ENCODE peak calls at places on chromosomes 7 and 10, in four cellular contexts. W is A549, Q is uterus, A is K562. I is an unnamed sample.

GRCh38 chr7:151174246-151175046 is 7.0 kb upstream of the GBX1 start:
- DNase-seq in Q (no peak), W (no peak), A (no peak), I (no peak)

GRCh38 chr7:49631071-49631826 is 142.2 kb upstream of the VWC2 start:
- DNase-seq in W (no peak), A (no peak), Q (no peak), I (no peak)

GRCh38 chr7:47188653-47189315 is 393.1 kb downstream of the TNS3 start:
- DNase-seq in A (peak), Q (no peak), W (no peak), I (no peak)

GRCh38 chr7:138669364-138669763 is 31.8 kb downstream of the SVOPL start:
- DNase-seq in W (no peak), Q (no peak), A (no peak), I (no peak)

GRCh38 chr7:113331155-113331898 is 213.0 kb upstream of the SMIM30 start:
- DNase-seq in A (peak), W (no peak), Q (peak), I (no peak)

GRCh38 chr10:408223-408622 is 273.0 kb downstream of the ZMYND11 start:
- DNase-seq in A (no peak), Q (no peak), W (no peak), I (no peak)

GRCh38 chr7:70360557-70360956 is 762.3 kb downstream of the AUTS2 start:
- DNase-seq in W (no peak), Q (no peak), A (no peak), I (peak)

GRCh38 chr10:110487411-110488123 is 10.1 kb upstream of the DUSP5 start:
- DNase-seq in W (peak), A (no peak), Q (no peak), I (no peak)

GRCh38 chr10:132129431-132129830 is 57.3 kb upstream of the DPYSL4 start:
- DNase-seq in A (no peak), Q (no peak), W (no peak), I (no peak)

GRCh38 chr10:73218466-73219191 is 28.4 kb downstream of the DNAJC9 start:
- DNase-seq in A (peak), Q (no peak), W (peak), I (no peak)

GRCh38 chr7:2979276-2979675 is 64.4 kb downstream of the CARD11 start:
- DNase-seq in A (no peak), Q (no peak), W (no peak), I (no peak)

GRCh38 chr10:11758527-11759236 is 16.5 kb downstream of the ECHDC3 start:
- DNase-seq in Q (no peak), A (no peak), W (no peak), I (no peak)

GRCh38 chr7:101315336-101315735 is 6.3 kb downstream of the IFT22 start:
- DNase-seq in A (peak), Q (no peak), W (peak), I (peak)

GRCh38 chr7:38300175-38300574 is 26.7 kb upstream of the TARP start:
- DNase-seq in A (peak), Q (no peak), W (no peak), I (no peak)

GRCh38 chr10:32412499-32412853 is 33.5 kb upstream of the CCDC7 start:
- DNase-seq in W (no peak), Q (no peak), A (no peak), I (no peak)

GRCh38 chr10:58967551-58968418 is 208.7 kb upstream of the PHYHIPL start:
- DNase-seq in A (no peak), Q (no peak), W (peak), I (peak)

GRCh38 chr7:128253701-128254100 is 12.6 kb downstream of the LEP start:
- DNase-seq in A (no peak), W (no peak), Q (no peak), I (no peak)

GRCh38 chr7:39589323-39590111 is 23.3 kb downstream of the YAE1 start:
- DNase-seq in W (peak), A (peak), Q (no peak), I (no peak)

GRCh38 chr10:69056129-69056528 is 31.8 kb upstream of the SRGN start:
- DNase-seq in W (no peak), Q (no peak), A (peak), I (no peak)

GRCh38 chr7:141562543-141562942 is 11.3 kb downstream of the AGK start:
- DNase-seq in W (no peak), Q (no peak), A (no peak), I (no peak)

GRCh38 chr7:151051108-151051507 is 2.8 kb downstream of the ASIC3 start:
- DNase-seq in W (no peak), A (no peak), Q (no peak), I (peak)

GRCh38 chr10:68871105-68871711 is 29.9 kb upstream of the DDX50 start:
- DNase-seq in Q (peak), A (peak), W (peak), I (peak)

DNA sequence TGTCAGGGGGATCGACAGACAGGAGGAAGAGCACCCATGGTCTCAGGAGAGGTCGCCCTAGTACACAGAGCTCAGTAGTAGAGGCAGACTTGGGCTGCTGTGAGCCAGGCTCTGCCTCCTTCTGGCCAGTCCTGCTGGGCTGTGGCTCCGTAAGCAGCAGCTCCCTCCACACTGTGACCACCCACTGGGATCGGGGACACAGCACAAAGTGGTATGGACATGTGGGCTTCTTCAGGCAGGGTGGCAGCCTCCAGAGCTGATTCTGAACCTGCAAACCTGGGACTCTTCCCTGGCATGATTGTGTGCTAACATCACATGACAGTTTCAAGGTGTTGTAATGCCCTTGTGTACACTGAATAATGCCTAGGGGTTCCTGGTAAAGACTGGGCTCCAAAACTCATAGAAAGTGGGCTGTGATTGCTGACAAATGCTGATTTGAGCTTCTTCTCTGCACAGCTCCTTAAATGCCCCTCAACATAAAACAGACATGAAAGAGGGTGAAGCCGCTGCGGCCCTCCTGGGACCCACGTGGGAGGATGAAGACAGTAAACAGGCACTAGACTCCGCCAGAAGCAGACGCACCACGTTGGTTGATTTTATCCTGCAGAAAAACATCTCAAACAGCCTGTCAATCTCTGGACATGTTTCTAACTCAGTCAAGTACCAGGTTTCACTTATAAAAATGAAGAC is 76.7 kb downstream of the GPR26 start:
- DNase-seq in A (no peak), W (no peak), Q (no peak), I (no peak)
- TF ChIP-seq POLR2A in A (no peak), W (no peak), Q (no peak), I (no peak)

GRCh38 chr10:46273506-46274477 is 13.0 kb upstream of the ANTXRL start:
- DNase-seq in Q (no peak), W (peak), A (peak), I (no peak)
- TF ChIP-seq CTCF in Q (no peak), W (no peak), A (peak), I (no peak)

DNA sequence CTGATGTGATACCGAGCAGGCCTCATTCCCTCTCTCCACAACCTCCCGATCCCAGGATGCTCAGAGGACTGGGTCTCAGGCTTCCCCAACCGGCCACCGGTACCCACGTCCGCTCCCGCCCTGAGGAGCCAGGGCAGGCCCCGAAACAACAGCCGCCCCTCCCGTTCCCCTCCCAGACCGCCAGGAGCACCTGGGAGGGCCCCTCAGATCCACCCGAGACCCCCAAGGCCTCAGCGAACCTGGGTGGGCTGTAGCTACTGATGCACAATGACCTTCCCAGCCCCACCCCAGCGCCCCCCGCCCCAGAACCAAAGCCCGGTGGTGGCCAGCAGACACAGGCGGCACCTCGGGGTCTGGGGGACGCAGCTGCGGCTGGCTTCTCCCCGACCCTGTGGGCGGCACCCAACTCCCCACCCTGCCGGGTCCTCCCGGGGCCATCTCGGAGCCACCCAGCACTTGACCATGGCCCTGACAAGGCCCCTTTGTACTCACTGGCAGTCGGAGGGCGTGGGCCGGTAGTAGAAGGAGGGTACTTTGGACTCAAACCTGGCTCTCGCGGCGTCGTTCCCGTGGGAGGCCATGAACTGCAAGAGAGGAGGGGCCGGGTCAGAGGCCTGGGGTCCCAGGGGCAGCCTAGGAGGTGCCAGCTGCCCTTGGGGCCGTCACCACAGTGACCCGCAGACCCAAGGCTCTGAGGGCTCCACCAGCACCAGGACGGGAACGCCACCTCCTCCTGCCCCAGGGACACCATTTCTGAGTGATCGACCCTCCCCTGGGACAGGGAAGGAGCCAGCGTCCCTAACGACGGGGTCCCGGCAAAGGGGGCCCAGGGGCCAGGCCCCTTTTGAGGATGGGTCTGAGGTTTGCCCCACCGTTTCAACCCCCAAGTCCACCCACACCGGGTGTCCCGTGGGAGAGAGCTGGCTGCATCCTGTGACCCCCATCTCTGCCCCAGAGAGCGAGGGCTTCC is 28.1 kb downstream of the ADAP1 start:
- DNase-seq in Q (no peak), W (no peak), A (no peak), I (peak)
- TF ChIP-seq POLR2A in Q (no peak), W (no peak), A (no peak), I (no peak)

GRCh38 chr7:75757298-75757676 is 14.7 kb downstream of the CCL26 start:
- DNase-seq in Q (no peak), A (no peak), W (no peak), I (no peak)

GRCh38 chr7:75762350-75762917 is 9.6 kb downstream of the CCL26 start:
- DNase-seq in A (peak), W (peak), Q (no peak), I (peak)

GRCh38 chr7:75758491-75758890 is 13.5 kb downstream of the CCL26 start:
- DNase-seq in W (no peak), A (no peak), Q (no peak), I (no peak)

GRCh38 chr7:75757860-75758259 is 14.2 kb downstream of the CCL26 start:
- DNase-seq in A (peak), Q (no peak), W (no peak), I (no peak)

GRCh38 chr7:75756340-75757297 is 15.4 kb downstream of the CCL26 start:
- DNase-seq in Q (no peak), W (peak), A (peak), I (no peak)
- TF ChIP-seq CTCF in Q (no peak), W (peak), A (peak), I (peak)

DNA sequence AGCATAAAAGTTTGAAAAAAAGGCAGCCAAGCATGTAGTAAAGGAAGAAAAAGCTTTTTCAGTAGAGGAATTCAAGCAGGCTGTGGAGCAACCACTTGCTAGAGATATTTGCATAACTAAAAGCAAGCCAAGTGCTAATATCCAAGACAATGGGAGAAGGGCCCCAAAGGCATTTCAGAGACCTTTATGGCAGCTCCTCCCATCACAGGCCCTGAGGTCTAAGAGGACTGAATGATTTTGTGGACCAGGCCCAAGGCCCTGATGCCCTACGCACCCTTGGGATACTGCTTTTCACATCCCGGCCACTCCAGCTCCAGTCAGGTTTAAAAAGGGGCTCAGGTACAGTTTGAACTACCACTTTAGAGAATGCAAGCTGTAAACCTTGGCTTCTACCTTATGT is 261.7 kb upstream of the SEMA3C start:
- DNase-seq in Q (no peak), W (no peak), A (no peak), I (no peak)
- TF ChIP-seq POLR2A in Q (no peak), W (no peak), A (no peak), I (no peak)

DNA sequence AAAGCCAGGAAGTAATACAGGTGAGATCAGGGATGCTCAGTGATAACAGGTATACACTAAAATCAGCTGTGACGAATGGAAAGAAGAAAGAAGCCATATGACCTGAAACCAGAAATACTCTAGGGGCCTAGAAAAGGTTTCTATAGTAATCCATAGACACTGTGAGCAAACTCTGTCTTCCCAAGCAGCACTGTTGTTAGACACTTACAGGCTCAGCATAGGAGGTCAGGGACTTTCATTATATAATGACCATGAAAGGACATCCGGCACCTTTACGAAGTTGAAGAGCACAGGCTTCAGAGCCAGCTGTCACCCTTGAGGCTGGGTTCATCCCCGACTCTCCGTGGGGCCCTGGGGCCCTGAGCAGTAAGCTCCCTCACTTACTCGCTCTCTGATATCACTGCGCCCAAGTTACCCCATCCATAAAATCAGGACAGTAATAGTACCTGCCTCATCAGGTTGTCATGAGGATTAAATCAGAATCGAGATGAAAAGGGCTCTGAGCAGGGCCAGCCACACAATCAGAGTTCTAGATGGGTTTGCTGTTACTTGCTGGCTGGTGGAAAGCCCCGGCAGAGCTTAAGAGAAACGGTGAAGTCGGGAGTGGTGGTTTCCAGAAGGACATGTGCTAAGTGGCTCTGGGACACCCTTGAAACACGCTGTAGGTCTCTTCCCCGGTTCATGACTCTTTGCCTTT is 79.5 kb downstream of the ITIH5 start:
- DNase-seq in W (no peak), A (no peak), Q (no peak), I (no peak)
- TF ChIP-seq CTCF in W (no peak), A (no peak), Q (no peak), I (no peak)

GRCh38 chr7:129611246-129612111 is at the start of gene NRF1:
- DNase-seq in W (peak), A (peak), Q (peak), I (peak)
- TF ChIP-seq POLR2A in W (peak), A (peak), Q (peak), I (no peak)

I was measured in thyroid gland.